ENCODE peak calls at places on chromosome 12, in four cellular contexts. S is EL, V is pulmonary artery endothelial cell, M is upper lobe of right lung. W is an unnamed sample.

GRCh38 chr12:46617167-46617566 is 208.6 kb downstream of the SLC38A4 start:
- DNase-seq in M (no peak), V (no peak), S (peak; percentile 12), W (no peak)

GRCh38 chr12:49039421-49040363 is 20.9 kb downstream of the KMT2D start:
- DNase-seq in M (peak; percentile 54), S (no peak), V (no peak), W (no peak)

GRCh38 chr12:127620956-127621355 is 646.0 kb upstream of the TMEM132C start:
- DNase-seq in S (no peak), M (no peak), V (no peak), W (no peak)

GRCh38 chr12:53497461-53497860 is 1.8 kb downstream of the MAP3K12 start:
- DNase-seq in V (no peak), S (no peak), M (peak; percentile 59), W (no peak)

GRCh38 chr12:95789126-95790024 is 1.2 kb downstream of the NTN4 start:
- DNase-seq in M (peak; percentile 72), V (no peak), S (peak; percentile 62), W (no peak)

GRCh38 chr12:32151081-32151480 is 44.4 kb downstream of the BICD1 start:
- DNase-seq in S (no peak), V (no peak), M (no peak), W (no peak)

GRCh38 chr12:54153586-54153985 is 35.2 kb downstream of the SMUG1 start:
- DNase-seq in S (no peak), M (no peak), V (no peak), W (no peak)

GRCh38 chr12:111287125-111287900 is 81.6 kb downstream of the PHETA1 start:
- DNase-seq in S (no peak), V (no peak), M (no peak), W (no peak)

GRCh38 chr12:104064842-104065441 is 611 bp downstream of the HCFC2 start:
- DNase-seq in S (peak; percentile 28), M (no peak), V (no peak), W (no peak)

GRCh38 chr12:89470741-89471504 is 53.7 kb downstream of the GALNT4 start:
- DNase-seq in M (no peak), V (no peak), S (peak; percentile 41), W (peak; percentile 39)

GRCh38 chr12:7927470-7927869 is 8.5 kb downstream of the SLC2A3 start:
- DNase-seq in S (no peak), M (no peak), V (no peak), W (no peak)

GRCh38 chr12:51819851-51820720 is 28.4 kb downstream of the FIGNL2 start:
- DNase-seq in M (peak; percentile 56), S (no peak), V (no peak), W (no peak)

GRCh38 chr12:96427269-96427729 is 27.1 kb upstream of the CDK17 start:
- DNase-seq in V (peak; percentile 100), S (peak; percentile 100), M (no peak), W (peak; percentile 100)

GRCh38 chr12:130796985-130797686 is 41.9 kb downstream of the STX2 start:
- DNase-seq in S (no peak), V (no peak), M (no peak), W (no peak)

GRCh38 chr12:93990832-93991748 is 157.3 kb upstream of the PLXNC1 start:
- DNase-seq in M (no peak), S (peak; percentile 68), V (no peak), W (no peak)

GRCh38 chr12:49893753-49894752 is 9.6 kb downstream of the FAIM2 start:
- DNase-seq in V (no peak), S (peak; percentile 59), M (no peak), W (no peak)

GRCh38 chr12:80838708-80839107 is 99.0 kb downstream of the LIN7A start:
- DNase-seq in M (no peak), S (no peak), V (no peak), W (no peak)

GRCh38 chr12:105060715-105061378 is 23.4 kb downstream of the ALDH1L2 start:
- DNase-seq in M (no peak), V (no peak), S (no peak), W (no peak)

GRCh38 chr12:52044284-52044983 is 6.8 kb upstream of the NR4A1 start:
- DNase-seq in V (peak; percentile 53), M (peak; percentile 84), S (no peak), W (no peak)

GRCh38 chr12:116066381-116067230 is 210.9 kb downstream of the MED13L start:
- DNase-seq in M (no peak), V (no peak), S (peak; percentile 49), W (no peak)

GRCh38 chr12:121282072-121282742 is 14.3 kb downstream of the CAMKK2 start:
- DNase-seq in S (no peak), V (no peak), M (no peak), W (no peak)

GRCh38 chr12:116294464-116295002 is 17.0 kb upstream of the MED13L start:
- DNase-seq in V (no peak), S (no peak), M (no peak), W (no peak)

GRCh38 chr12:15276088-15276698 is 46.1 kb upstream of the PTPRO start:
- DNase-seq in V (no peak), S (peak; percentile 52), M (no peak), W (no peak)

GRCh38 chr12:101567918-101568317 is 26.9 kb upstream of the MYBPC1 start:
- DNase-seq in V (no peak), M (no peak), S (no peak), W (no peak)

GRCh38 chr12:76790564-76791552 is 26.9 kb downstream of the ZDHHC17 start:
- DNase-seq in V (no peak), S (peak; percentile 25), M (no peak), W (peak; percentile 12)

GRCh38 chr12:102496571-102496970 is 16.2 kb upstream of the IGF1 start:
- DNase-seq in V (no peak), S (no peak), M (no peak), W (no peak)

W was measured in glomerular endothelial cell.